ENCODE peak calls at places on chromosomes 7 and 10, in six cellular contexts. X is pancreas, Y is CD14-positive monocyte, E is thoracic aorta, O is astrocyte of the spinal cord, Q is HCT116. N is an unnamed sample.

GRCh38 chr10:123613346-123613850 is 52.8 kb upstream of the GPR26 start:
- DNase-seq in X (no peak), O (no peak), Y (no peak), E (no peak), Q (no peak), N (no peak)

GRCh38 chr10:62157601-62158000 is 111.0 kb downstream of the RTKN2 start:
- DNase-seq in Y (no peak), E (no peak), X (no peak), O (no peak), Q (no peak), N (no peak)

GRCh38 chr7:2116903-2117680 is 115.7 kb downstream of the MAD1L1 start:
- DNase-seq in Y (peak), Q (no peak), E (no peak), X (no peak), O (peak), N (no peak)

GRCh38 chr10:43073721-43074120 is 3.1 kb upstream of the RET start:
- DNase-seq in O (no peak), Q (no peak), X (no peak), Y (no peak), E (no peak), N (peak)

GRCh38 chr10:97771055-97771811 is 566 bp downstream of the SFRP5 start:
- DNase-seq in O (peak), E (no peak), Y (no peak), Q (no peak), X (peak), N (no peak)

GRCh38 chr7:100464791-100465190 is 731 bp upstream of the SPACDR start:
- DNase-seq in O (no peak), X (no peak), E (no peak), Q (no peak), Y (no peak), N (no peak)

GRCh38 chr10:7444576-7445226 is 33.9 kb upstream of the SFMBT2 start:
- DNase-seq in O (no peak), X (no peak), E (no peak), Q (no peak), Y (no peak), N (no peak)

GRCh38 chr10:84205049-84205852 is 10.9 kb downstream of the CDHR1 start:
- DNase-seq in O (peak), X (no peak), E (no peak), Q (peak), Y (peak), N (no peak)

GRCh38 chr7:14023838-14024237 is 34.4 kb upstream of the ETV1 start:
- DNase-seq in E (no peak), O (no peak), X (no peak), Y (no peak), Q (no peak), N (no peak)

GRCh38 chr7:129741743-129742213 is 130.3 kb downstream of the NRF1 start:
- DNase-seq in Q (no peak), X (no peak), E (no peak), Y (no peak), O (no peak), N (no peak)

GRCh38 chr10:73871915-73872710 is 2.2 kb downstream of the CAMK2G start:
- DNase-seq in E (no peak), X (no peak), Q (no peak), Y (no peak), O (no peak), N (no peak)

GRCh38 chr7:91582799-91583230 is 297.7 kb downstream of the MTERF1 start:
- DNase-seq in Y (no peak), Q (no peak), O (no peak), X (no peak), E (no peak), N (no peak)

GRCh38 chr7:4268040-4268965 is 413.8 kb upstream of the FOXK1 start:
- DNase-seq in X (no peak), O (no peak), Y (no peak), E (no peak), Q (no peak), N (no peak)

GRCh38 chr7:101691822-101692384 is 62.8 kb upstream of the MYL10 start:
- DNase-seq in Y (no peak), O (no peak), E (no peak), Q (no peak), X (no peak), N (no peak)

GRCh38 chr10:50275650-50276235 is 24.4 kb upstream of the ASAH2 start:
- DNase-seq in Q (no peak), O (no peak), X (peak), E (no peak), Y (no peak), N (no peak)

GRCh38 chr7:73871163-73872011 is 10.4 kb downstream of the TMEM270 start:
- DNase-seq in X (no peak), E (no peak), O (no peak), Q (no peak), Y (no peak), N (no peak)

GRCh38 chr7:135536160-135536559 is 21.6 kb upstream of the NUP205 start:
- DNase-seq in O (peak), Q (no peak), X (no peak), E (no peak), Y (no peak), N (no peak)

GRCh38 chr7:44561962-44562621 is 11.6 kb downstream of the DDX56 start:
- DNase-seq in Y (no peak), X (no peak), E (no peak), Q (no peak), O (no peak), N (no peak)

GRCh38 chr10:102835007-102835482 is 2.2 kb downstream of the CYP17A1 start:
- DNase-seq in X (peak), O (peak), E (no peak), Y (peak), Q (peak), N (no peak)

GRCh38 chr10:88538038-88538437 is 45.1 kb downstream of the RNLS start:
- DNase-seq in Q (no peak), E (no peak), O (peak), X (no peak), Y (no peak), N (no peak)

GRCh38 chr10:70162892-70163201 is 7.5 kb downstream of the SAR1A start:
- DNase-seq in Q (no peak), X (no peak), E (no peak), Y (no peak), O (no peak), N (no peak)

GRCh38 chr7:79245623-79246249 is 207.7 kb downstream of the MAGI2 start:
- DNase-seq in Q (no peak), O (no peak), E (no peak), Y (no peak), X (no peak), N (no peak)
- TF ChIP-seq CTCF in Q (no peak), O (no peak), E (no peak), Y (no peak), X (no peak), N (no peak)

DNA sequence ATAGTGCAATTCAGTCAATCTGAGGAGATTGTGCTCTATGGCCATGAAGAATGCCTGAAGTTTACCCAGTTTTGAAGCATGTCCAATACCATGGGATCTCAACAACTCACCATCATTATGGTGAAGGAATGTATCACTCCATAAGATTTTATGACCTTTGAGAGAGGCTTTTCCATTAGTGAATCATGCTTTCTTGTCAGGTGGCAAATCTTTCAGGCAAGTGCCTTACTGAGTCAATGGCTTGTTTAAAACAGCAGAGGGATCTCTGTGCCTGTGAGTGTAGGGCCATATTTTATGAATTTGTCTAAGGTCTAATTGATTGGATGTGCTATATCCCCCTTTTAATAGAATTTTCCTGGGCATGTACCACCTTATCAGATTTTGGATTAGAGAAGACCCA is 131.5 kb downstream of the CCDC7 start:
- DNase-seq in E (no peak), Y (no peak), O (no peak), X (no peak), Q (no peak), N (no peak)
- TF ChIP-seq CTCF in E (no peak), Y (no peak), O (no peak), X (no peak), Q (no peak), N (no peak)

DNA sequence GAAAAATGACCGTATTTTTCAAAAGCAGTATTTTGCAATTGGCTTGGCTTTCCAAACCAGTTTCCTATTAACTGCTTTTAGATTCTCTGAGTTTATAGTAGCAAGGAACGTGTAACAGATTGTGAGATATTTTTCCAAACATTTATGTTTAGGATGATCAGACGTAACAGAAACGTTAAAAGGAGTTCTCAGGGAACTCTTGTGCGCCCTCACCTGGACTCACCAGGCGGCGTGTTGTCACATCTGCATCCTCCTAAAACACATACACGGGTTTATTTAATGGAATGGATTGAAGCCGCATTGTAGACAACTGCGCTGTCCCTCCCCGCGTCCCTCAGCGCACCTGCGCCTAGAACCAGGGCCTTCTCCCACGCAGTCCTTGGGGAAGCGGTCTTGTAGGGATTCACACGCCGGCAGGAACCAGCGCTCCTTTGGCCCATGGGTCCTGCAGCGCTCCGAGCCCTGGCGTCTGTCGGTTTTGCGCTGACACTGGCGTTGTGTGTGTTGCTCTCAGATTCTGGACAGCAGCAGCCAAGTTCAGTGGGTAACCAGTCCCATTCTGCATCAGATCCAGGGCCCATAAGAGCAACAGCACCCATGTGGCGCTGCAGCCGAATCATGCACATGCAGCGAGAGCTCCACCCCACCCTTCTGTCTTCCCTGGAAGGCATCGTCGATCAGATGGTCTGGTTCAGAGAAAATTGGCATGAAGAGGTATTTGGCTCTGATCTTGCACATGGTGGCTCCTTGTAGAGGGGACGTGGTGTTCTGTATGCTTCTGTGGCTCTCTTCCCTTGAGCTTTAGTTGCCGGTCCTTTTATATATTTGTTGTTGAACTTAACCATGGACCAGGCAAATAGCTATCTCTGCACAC is 114.9 kb downstream of the TRRAP start:
- DNase-seq in X (no peak), E (no peak), Y (no peak), Q (no peak), O (no peak), N (peak)
- TF ChIP-seq CTCF in X (no peak), E (no peak), Y (no peak), Q (peak), O (no peak), N (peak)

GRCh38 chr10:99329891-99330674 is 927 bp downstream of the CNNM1 start:
- DNase-seq in E (no peak), Y (no peak), X (peak), Q (no peak), O (no peak), N (peak)
- TF ChIP-seq CTCF in E (no peak), Y (no peak), X (no peak), Q (no peak), O (no peak), N (no peak)

GRCh38 chr10:86289577-86289868 is 77.1 kb downstream of the GRID1 start:
- DNase-seq in Y (no peak), O (no peak), X (no peak), E (no peak), Q (no peak), N (peak)
- TF ChIP-seq CTCF in Y (no peak), O (no peak), X (no peak), E (no peak), Q (peak), N (no peak)

GRCh38 chr7:134104166-134104565 is 23.0 kb upstream of the LRGUK start:
- DNase-seq in X (no peak), Q (no peak), O (no peak), E (no peak), Y (no peak), N (no peak)

GRCh38 chr7:134113655-134114054 is 13.5 kb upstream of the LRGUK start:
- DNase-seq in Q (no peak), E (no peak), X (no peak), Y (no peak), O (no peak), N (no peak)

DNA sequence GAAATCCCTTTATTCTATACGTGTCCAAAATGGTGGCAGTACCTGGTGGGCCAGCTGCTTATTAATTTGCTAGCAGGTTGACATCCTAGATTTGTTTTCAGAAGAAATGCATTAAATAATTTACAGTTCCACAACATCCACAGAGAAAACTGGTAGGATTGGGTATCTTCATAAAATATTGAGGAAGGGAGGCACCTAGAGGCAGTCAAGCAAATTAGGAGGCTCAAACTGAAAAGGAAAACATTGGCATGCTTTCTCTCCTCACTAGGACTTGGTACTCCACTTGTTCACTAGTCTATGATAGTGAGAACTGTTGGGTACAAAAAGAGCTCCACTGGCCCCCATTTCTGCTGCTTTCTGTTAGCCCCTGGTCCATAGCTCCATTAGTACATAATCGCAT is 18.3 kb upstream of the LRGUK start:
- DNase-seq in X (no peak), E (no peak), O (no peak), Q (no peak), Y (no peak), N (no peak)
- TF ChIP-seq CTCF in X (no peak), E (no peak), O (no peak), Q (no peak), Y (no peak), N (no peak)

N was measured in chondrocyte.